ENCODE peak calls at places on chromosomes 16 and 17, in five cellular contexts. E is PC-9, R is GM23338, I is OCI-LY7, N is PC-3. U is an unnamed sample.
A peak's percentile ranks its signal among the peaks of the same experiment; 100 is the strongest.

GRCh38 chr16:46673320-46674013 is 15.5 kb downstream of the VPS35 start:
- DNase-seq in E (no peak), N (peak; percentile 60), R (peak; percentile 89), I (peak; percentile 78), U (peak; percentile 89)

GRCh38 chr16:31253642-31254045 is 6.1 kb upstream of the ITGAM start:
- DNase-seq in E (peak; percentile 65), N (no peak), R (no peak), I (no peak), U (no peak)

GRCh38 chr17:69047368-69048263 is 13.1 kb downstream of the ABCA9 start:
- DNase-seq in E (peak; percentile 63), R (no peak), I (no peak), N (no peak), U (no peak)

GRCh38 chr17:33983824-33984574 is 271.1 kb upstream of the CCL2 start:
- DNase-seq in I (no peak), N (no peak), E (no peak), R (no peak), U (no peak)

GRCh38 chr16:19835989-19836421 is 48.6 kb downstream of the GPRC5B start:
- DNase-seq in N (no peak), E (no peak), R (no peak), I (no peak), U (no peak)

GRCh38 chr16:23280483-23280967 is 21.6 kb upstream of the SCNN1B start:
- DNase-seq in E (peak; percentile 96), N (peak; percentile 82), R (no peak), I (no peak), U (no peak)

GRCh38 chr16:29315916-29316517 is 90.5 kb downstream of the NPIPB11 start:
- DNase-seq in I (peak; percentile 22), N (peak; percentile 16), E (no peak), R (peak; percentile 54), U (no peak)

GRCh38 chr17:82939213-82940030 is 99.6 kb upstream of the ZNF750 start:
- DNase-seq in R (no peak), I (no peak), E (no peak), N (no peak), U (no peak)

GRCh38 chr17:55266051-55266957 is 1.5 kb downstream of the HLF start:
- DNase-seq in I (no peak), R (peak; percentile 49), N (no peak), E (no peak), U (peak; percentile 9)

GRCh38 chr17:10683853-10684252 is 13.5 kb downstream of the SCO1 start:
- DNase-seq in R (peak; percentile 54), E (no peak), I (peak; percentile 33), N (peak; percentile 33), U (peak; percentile 73)

GRCh38 chr17:53721101-53721500 is 101.6 kb upstream of the KIF2B start:
- DNase-seq in E (no peak), I (no peak), R (no peak), N (no peak), U (no peak)

GRCh38 chr16:23867566-23867965 is 31.8 kb downstream of the PRKCB start:
- DNase-seq in N (no peak), E (no peak), I (no peak), R (no peak), U (no peak)

GRCh38 chr17:77803726-77804125 is 154.8 kb upstream of the TNRC6C start:
- DNase-seq in I (no peak), E (no peak), R (no peak), N (no peak), U (no peak)

GRCh38 chr17:44314869-44315661 is 6.7 kb downstream of the RUNDC3A start:
- DNase-seq in I (peak; percentile 42), E (no peak), R (peak; percentile 87), N (peak; percentile 75), U (peak; percentile 81)

GRCh38 chr16:13471036-13471435 is 448.9 kb upstream of the ERCC4 start:
- DNase-seq in R (peak; percentile 33), I (no peak), N (no peak), E (no peak), U (no peak)

GRCh38 chr17:48593840-48594411 is 347 bp upstream of the HOXB5 start:
- DNase-seq in R (peak; percentile 87), I (peak; percentile 78), N (peak; percentile 88), E (no peak), U (peak; percentile 88)

GRCh38 chr16:78742501-78743283 is 643.2 kb downstream of the WWOX start:
- DNase-seq in E (no peak), R (no peak), I (peak; percentile 13), N (no peak), U (no peak)

GRCh38 chr17:2214047-2214717 is 89.4 kb downstream of the SMG6 start:
- DNase-seq in N (no peak), I (no peak), E (no peak), R (no peak), U (no peak)

GRCh38 chr16:4340443-4340842 is 10.7 kb downstream of the PAM16 start:
- DNase-seq in I (no peak), R (no peak), E (no peak), N (no peak), U (no peak)

GRCh38 chr17:37838276-37838675 is 85.9 kb upstream of the TBC1D3K start:
- DNase-seq in I (no peak), R (no peak), N (no peak), E (no peak), U (no peak)

GRCh38 chr17:63546308-63547082 is 3.8 kb upstream of the DCAF7 start:
- DNase-seq in E (no peak), N (no peak), R (no peak), I (no peak), U (no peak)

GRCh38 chr17:31318298-31319190 is 2.9 kb downstream of the EVI2A start:
- DNase-seq in R (peak; percentile 29), E (no peak), I (peak; percentile 87), N (no peak), U (peak; percentile 69)

GRCh38 chr17:55577011-55577586 is 65.8 kb upstream of the SMIM36 start:
- DNase-seq in R (no peak), N (peak; percentile 71), I (no peak), E (no peak), U (peak; percentile 51)

GRCh38 chr17:61371179-61371578 is 28.5 kb upstream of the TBX2 start:
- DNase-seq in R (no peak), N (no peak), E (no peak), I (no peak), U (no peak)
- H3K9me2 ChIP-seq in R (no peaks in the 10 kb centered on the region), N (no peaks in the 10 kb centered on the region), E (no peaks in the 10 kb centered on the region), I (no peaks in the 10 kb centered on the region), U (no peaks in the 10 kb centered on the region)

DNA sequence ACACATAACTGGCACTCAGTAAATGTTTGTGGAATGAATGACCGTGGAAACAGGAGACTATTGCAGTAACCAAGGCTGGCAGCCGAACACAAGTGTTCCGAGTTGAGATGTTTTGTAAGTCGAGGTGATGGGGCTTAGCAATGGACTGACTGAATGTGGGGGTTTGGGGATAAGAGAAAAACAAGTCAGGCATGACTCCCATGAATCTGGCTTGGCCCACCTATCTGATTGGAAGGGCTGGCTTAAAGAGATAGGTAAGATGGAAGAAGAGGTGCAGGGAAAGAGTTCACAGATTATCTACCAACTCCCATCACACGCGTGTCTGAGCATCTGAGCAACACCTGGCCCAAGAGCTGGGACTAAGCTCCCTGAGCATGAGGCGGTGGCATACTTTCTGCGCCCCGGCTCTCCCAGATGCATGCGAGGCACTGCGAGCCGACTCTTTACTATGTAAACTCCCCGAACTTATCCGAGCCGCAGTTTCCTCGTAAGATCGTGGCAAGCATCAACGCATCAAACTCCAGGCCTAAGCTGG is 539 bp downstream of the IFT20 start:
- DNase-seq in R (peak; percentile 46), I (peak; percentile 23), N (no peak), E (no peak), U (peak; percentile 60)
- H3K9me2 ChIP-seq in R (no peaks in the 10 kb centered on the region), I (no peaks in the 10 kb centered on the region), N (no peaks in the 10 kb centered on the region), E (no peaks in the 10 kb centered on the region), U (no peaks in the 10 kb centered on the region)

DNA sequence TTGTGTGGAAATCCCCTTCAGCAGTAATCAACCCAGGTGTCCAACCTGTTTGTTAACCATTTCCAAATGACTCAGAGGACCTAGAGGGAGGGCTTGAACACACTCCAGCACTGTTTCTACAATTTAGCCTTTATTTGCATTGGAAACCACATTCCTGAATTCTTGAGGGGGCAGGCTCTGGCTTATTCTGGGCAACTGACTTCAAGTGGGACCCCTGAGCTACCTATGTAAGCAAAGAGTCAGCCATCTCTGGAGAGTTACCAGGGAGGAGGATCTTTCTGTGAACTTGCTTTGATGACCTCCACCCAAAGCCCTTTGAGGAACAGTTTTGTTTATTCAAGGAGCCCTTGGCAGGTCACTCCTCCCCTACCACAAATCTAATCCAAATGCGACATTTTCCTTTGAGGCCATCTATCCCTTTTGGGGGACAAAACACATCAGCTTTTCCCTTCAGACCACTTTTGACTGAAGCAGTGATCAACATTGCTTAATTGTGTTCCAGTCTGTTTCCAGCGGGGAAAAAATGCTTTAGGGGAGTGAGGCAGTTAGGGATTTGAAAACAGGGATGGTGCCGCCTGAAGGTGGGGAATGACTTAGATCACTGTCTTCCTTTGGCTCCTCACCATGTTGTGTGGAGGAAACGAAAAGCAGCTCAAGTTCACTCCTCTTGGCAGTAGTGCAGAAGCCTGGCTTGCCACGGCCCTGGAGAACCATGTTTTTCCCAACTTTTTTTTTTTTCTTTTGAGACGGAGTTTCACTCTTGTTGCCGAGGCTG is 46.2 kb downstream of the TUBD1 start:
- DNase-seq in N (peak; percentile 99), I (peak; percentile 53), R (peak; percentile 62), E (peak; percentile 100), U (no peak)
- H3K9me2 ChIP-seq in N (no peaks in the 10 kb centered on the region), I (no peaks in the 10 kb centered on the region), R (no peaks in the 10 kb centered on the region), E (no peaks in the 10 kb centered on the region), U (no peaks in the 10 kb centered on the region)

DNA sequence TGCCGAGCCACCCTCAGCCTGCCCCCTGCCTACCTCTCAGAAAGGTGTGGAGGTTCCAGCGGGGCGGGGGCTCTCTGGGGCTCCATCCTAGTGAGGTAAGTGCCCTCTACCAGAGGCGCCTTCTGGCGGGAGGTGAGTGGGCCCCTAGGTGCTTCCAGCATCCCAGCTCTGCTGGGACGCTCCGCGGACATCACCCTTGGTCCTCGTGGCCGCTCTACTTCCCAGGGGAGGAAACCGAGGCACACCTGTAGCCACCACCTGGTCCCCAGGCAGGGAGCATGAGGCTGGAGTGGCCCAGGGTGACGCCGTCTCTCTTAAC is 1.4 kb downstream of the MCRIP2 start:
- DNase-seq in E (no peak), R (no peak), N (no peak), I (no peak), U (no peak)
- H3K9me2 ChIP-seq in E (no peaks in the 10 kb centered on the region), R (no peaks in the 10 kb centered on the region), N (no peaks in the 10 kb centered on the region), I (no peaks in the 10 kb centered on the region), U (no peaks in the 10 kb centered on the region)

DNA sequence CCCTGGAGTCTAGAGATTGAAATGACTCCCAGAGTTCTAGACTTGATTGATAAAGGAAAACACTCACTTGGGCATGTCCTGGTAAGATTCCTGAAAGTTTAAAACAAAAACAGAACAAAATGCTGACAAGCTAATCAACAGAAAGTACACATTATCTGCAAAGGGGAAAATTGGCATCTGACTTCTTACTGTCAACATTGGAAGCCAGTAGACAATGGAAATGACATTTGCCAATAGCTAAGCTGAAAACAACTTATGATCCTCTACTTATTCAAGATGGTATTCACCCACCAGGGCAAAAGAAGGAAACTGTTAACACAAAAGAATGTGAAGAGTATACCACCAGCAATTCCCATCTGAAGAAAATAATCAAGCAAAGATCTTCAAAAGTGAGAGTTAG is 36.8 kb upstream of the CDYL2 start:
- DNase-seq in E (no peak), N (no peak), R (no peak), I (no peak), U (no peak)
- H3K9me2 ChIP-seq in E (no peaks in the 10 kb centered on the region), N (no peaks in the 10 kb centered on the region), R (peaks cover 3% of the 10 kb centered on the region), I (no peaks in the 10 kb centered on the region), U (no peaks in the 10 kb centered on the region)

DNA sequence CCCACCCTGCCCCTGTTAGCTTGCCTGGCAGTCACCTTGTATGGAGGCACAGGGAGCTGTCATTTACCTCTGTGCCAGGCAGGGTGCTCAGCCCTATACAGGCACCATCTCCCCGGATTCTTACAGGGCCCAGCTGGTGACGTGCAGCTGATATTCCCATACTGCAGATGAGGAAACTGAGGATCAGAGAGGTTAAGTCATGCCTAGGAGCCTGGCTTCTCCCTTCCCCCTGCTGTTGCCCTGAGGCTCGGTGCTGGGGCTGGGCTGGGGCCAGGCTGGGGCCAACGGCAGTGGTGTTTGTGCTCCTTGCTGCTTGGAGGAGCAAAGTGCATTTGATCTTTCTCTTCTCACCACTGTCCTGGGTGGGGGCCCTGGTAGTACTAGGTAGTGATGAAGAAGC is 54.8 kb upstream of the IL34 start:
- DNase-seq in N (no peak), E (no peak), I (no peak), R (no peak), U (no peak)
- H3K9me2 ChIP-seq in N (no peaks in the 10 kb centered on the region), E (no peaks in the 10 kb centered on the region), I (no peaks in the 10 kb centered on the region), R (no peaks in the 10 kb centered on the region), U (no peaks in the 10 kb centered on the region)